ENCODE peak calls at places on chromosomes 13 and 19, in eight cellular contexts. One of them, this sample, is unnamed.

GRCh38 chr13:100443998-100444328 is 144.6 kb downstream of the GGACT start:
- DNase-seq in epithelial cell of esophagus: no peak
- DNase-seq in HL-60: no peak
- DNase-seq in Caco-2: no peak
- DNase-seq in CD4-positive, alpha-beta T cell: no peak
- DNase-seq in heart right ventricle: no peak
- DNase-seq in brain microvascular endothelial cell: no peak
- DNase-seq in psoas muscle: no peak
- DNase-seq in this sample: no peak

GRCh38 chr19:426725-427445 is 17.9 kb upstream of the C2CD4C start:
- DNase-seq in HL-60: no peak
- DNase-seq in Caco-2: no peak
- DNase-seq in epithelial cell of esophagus: no peak
- DNase-seq in CD4-positive, alpha-beta T cell: no peak
- DNase-seq in psoas muscle: peak
- DNase-seq in heart right ventricle: no peak
- DNase-seq in brain microvascular endothelial cell: no peak
- DNase-seq in this sample: no peak

GRCh38 chr19:21082011-21082975 is at the start of gene ZNF714:
- DNase-seq in psoas muscle: peak
- DNase-seq in CD4-positive, alpha-beta T cell: peak
- DNase-seq in Caco-2: peak
- DNase-seq in heart right ventricle: peak
- DNase-seq in brain microvascular endothelial cell: peak
- DNase-seq in HL-60: peak
- DNase-seq in epithelial cell of esophagus: peak
- DNase-seq in this sample: peak

GRCh38 chr13:72970956-72971355 is 87.8 kb upstream of the KLF5 start:
- DNase-seq in heart right ventricle: no peak
- DNase-seq in brain microvascular endothelial cell: peak
- DNase-seq in CD4-positive, alpha-beta T cell: no peak
- DNase-seq in HL-60: no peak
- DNase-seq in Caco-2: no peak
- DNase-seq in epithelial cell of esophagus: peak
- DNase-seq in psoas muscle: no peak
- DNase-seq in this sample: no peak

GRCh38 chr19:8090932-8091331 is 38.4 kb downstream of the CCL25 start:
- DNase-seq in brain microvascular endothelial cell: no peak
- DNase-seq in HL-60: no peak
- DNase-seq in CD4-positive, alpha-beta T cell: no peak
- DNase-seq in heart right ventricle: no peak
- DNase-seq in Caco-2: no peak
- DNase-seq in epithelial cell of esophagus: no peak
- DNase-seq in psoas muscle: no peak
- DNase-seq in this sample: no peak

GRCh38 chr19:764301-764700 is 13.4 kb downstream of the MISP start:
- DNase-seq in brain microvascular endothelial cell: no peak
- DNase-seq in psoas muscle: no peak
- DNase-seq in HL-60: no peak
- DNase-seq in CD4-positive, alpha-beta T cell: no peak
- DNase-seq in heart right ventricle: no peak
- DNase-seq in epithelial cell of esophagus: no peak
- DNase-seq in Caco-2: no peak
- DNase-seq in this sample: no peak

GRCh38 chr13:38803566-38803965 is 116.7 kb downstream of the FREM2 start:
- DNase-seq in psoas muscle: no peak
- DNase-seq in heart right ventricle: no peak
- DNase-seq in brain microvascular endothelial cell: no peak
- DNase-seq in CD4-positive, alpha-beta T cell: no peak
- DNase-seq in epithelial cell of esophagus: no peak
- DNase-seq in HL-60: no peak
- DNase-seq in Caco-2: no peak
- DNase-seq in this sample: no peak

GRCh38 chr13:40639226-40639681 is 27.2 kb downstream of the FOXO1 start:
- DNase-seq in Caco-2: no peak
- DNase-seq in CD4-positive, alpha-beta T cell: no peak
- DNase-seq in heart right ventricle: no peak
- DNase-seq in brain microvascular endothelial cell: peak
- DNase-seq in epithelial cell of esophagus: no peak
- DNase-seq in psoas muscle: no peak
- DNase-seq in HL-60: no peak
- DNase-seq in this sample: no peak

GRCh38 chr13:110055089-110055488 is 251.9 kb downstream of the COL4A1 start:
- DNase-seq in HL-60: no peak
- DNase-seq in CD4-positive, alpha-beta T cell: no peak
- DNase-seq in Caco-2: no peak
- DNase-seq in brain microvascular endothelial cell: no peak
- DNase-seq in epithelial cell of esophagus: peak
- DNase-seq in psoas muscle: no peak
- DNase-seq in heart right ventricle: no peak
- DNase-seq in this sample: no peak

GRCh38 chr19:53172892-53173291 is 14.0 kb upstream of the ZNF347 start:
- DNase-seq in psoas muscle: no peak
- DNase-seq in heart right ventricle: no peak
- DNase-seq in brain microvascular endothelial cell: peak
- DNase-seq in epithelial cell of esophagus: peak
- DNase-seq in Caco-2: no peak
- DNase-seq in HL-60: no peak
- DNase-seq in CD4-positive, alpha-beta T cell: no peak
- DNase-seq in this sample: no peak

GRCh38 chr19:45645631-45646344 is 6.6 kb upstream of the EML2 start:
- DNase-seq in brain microvascular endothelial cell: peak
- DNase-seq in psoas muscle: peak
- DNase-seq in CD4-positive, alpha-beta T cell: peak
- DNase-seq in heart right ventricle: peak
- DNase-seq in Caco-2: peak
- DNase-seq in HL-60: peak
- DNase-seq in epithelial cell of esophagus: peak
- DNase-seq in this sample: no peak

GRCh38 chr13:87537946-87538345 is 133.2 kb upstream of the SLITRK5 start:
- DNase-seq in epithelial cell of esophagus: no peak
- DNase-seq in brain microvascular endothelial cell: no peak
- DNase-seq in CD4-positive, alpha-beta T cell: no peak
- DNase-seq in HL-60: no peak
- DNase-seq in Caco-2: no peak
- DNase-seq in heart right ventricle: no peak
- DNase-seq in psoas muscle: no peak
- DNase-seq in this sample: no peak

GRCh38 chr13:42395066-42395821 is 123.3 kb downstream of the AKAP11 start:
- DNase-seq in HL-60: no peak
- DNase-seq in CD4-positive, alpha-beta T cell: no peak
- DNase-seq in Caco-2: no peak
- DNase-seq in psoas muscle: no peak
- DNase-seq in epithelial cell of esophagus: no peak
- DNase-seq in brain microvascular endothelial cell: no peak
- DNase-seq in heart right ventricle: no peak
- DNase-seq in this sample: no peak

GRCh38 chr19:52343548-52343947 is 7.5 kb downstream of the ZNF610 start:
- DNase-seq in psoas muscle: no peak
- DNase-seq in epithelial cell of esophagus: peak
- DNase-seq in heart right ventricle: peak
- DNase-seq in CD4-positive, alpha-beta T cell: peak
- DNase-seq in Caco-2: peak
- DNase-seq in brain microvascular endothelial cell: peak
- DNase-seq in HL-60: peak
- DNase-seq in this sample: no peak

GRCh38 chr19:40623403-40624239 is 22.5 kb downstream of the LTBP4 start:
- DNase-seq in psoas muscle: no peak
- DNase-seq in brain microvascular endothelial cell: no peak
- DNase-seq in HL-60: no peak
- DNase-seq in heart right ventricle: no peak
- DNase-seq in Caco-2: peak
- DNase-seq in CD4-positive, alpha-beta T cell: no peak
- DNase-seq in epithelial cell of esophagus: peak
- DNase-seq in this sample: no peak

DNA sequence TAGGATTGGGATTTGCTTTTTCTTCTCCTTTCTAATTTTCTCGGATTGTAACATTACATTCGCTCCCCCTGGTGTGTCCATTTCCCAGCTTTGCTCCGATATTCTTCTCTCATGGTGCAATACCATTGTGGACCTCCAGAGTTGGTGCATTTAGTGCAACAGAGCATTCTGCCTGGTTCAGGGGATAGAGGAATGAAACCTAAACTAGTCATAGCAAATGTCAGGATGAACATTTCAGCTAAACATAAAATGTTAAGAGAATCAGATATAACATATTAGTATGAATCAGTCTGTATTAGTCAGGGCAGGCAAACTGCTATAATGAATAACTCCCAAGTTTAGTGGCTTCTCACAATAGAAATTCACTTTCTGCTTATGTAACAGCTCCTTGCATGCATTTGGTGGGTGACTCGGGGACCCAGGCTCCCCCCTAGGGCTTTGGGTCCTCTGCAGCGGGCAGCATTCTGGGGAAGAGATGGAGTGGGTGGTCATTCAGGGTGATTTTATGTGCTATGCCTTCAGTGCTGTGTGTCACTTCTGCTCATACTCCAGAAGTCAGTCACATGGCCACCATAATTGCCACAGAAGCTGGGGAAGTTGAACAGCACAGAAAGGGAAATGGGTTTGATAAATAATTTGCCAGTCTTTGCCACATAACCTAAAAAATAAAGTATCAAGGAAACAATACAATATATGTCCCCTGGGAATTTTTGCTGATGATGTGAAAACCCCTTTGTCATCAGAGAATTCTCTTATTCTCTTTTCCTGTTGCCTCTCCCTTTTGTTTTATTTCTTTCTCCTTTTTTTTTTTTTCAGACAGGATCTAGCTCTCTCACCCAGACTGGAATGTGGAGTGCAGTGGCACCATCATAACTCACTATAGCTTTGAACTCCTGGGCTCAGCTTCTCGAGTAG is 111.0 kb downstream of the HSPH1 start:
- DNase-seq in heart right ventricle: no peak
- DNase-seq in psoas muscle: no peak
- DNase-seq in epithelial cell of esophagus: peak
- DNase-seq in HL-60: peak
- DNase-seq in brain microvascular endothelial cell: no peak
- DNase-seq in Caco-2: no peak
- DNase-seq in CD4-positive, alpha-beta T cell: no peak
- DNase-seq in this sample: no peak
- TF ChIP-seq CTCF in heart right ventricle: no peak
- TF ChIP-seq CTCF in psoas muscle: no peak
- TF ChIP-seq CTCF in epithelial cell of esophagus: peak
- TF ChIP-seq CTCF in HL-60: no peak
- TF ChIP-seq CTCF in brain microvascular endothelial cell: peak
- TF ChIP-seq CTCF in Caco-2: no peak
- TF ChIP-seq CTCF in CD4-positive, alpha-beta T cell: no peak
- TF ChIP-seq CTCF in this sample: peak

GRCh38 chr19:48645652-48646191 is at the start of gene CA11:
- DNase-seq in heart right ventricle: no peak
- DNase-seq in epithelial cell of esophagus: no peak
- DNase-seq in brain microvascular endothelial cell: no peak
- DNase-seq in HL-60: no peak
- DNase-seq in Caco-2: peak
- DNase-seq in CD4-positive, alpha-beta T cell: no peak
- DNase-seq in psoas muscle: no peak
- DNase-seq in this sample: no peak

GRCh38 chr19:48644839-48645651 is 942 bp downstream of the CA11 start:
- DNase-seq in epithelial cell of esophagus: peak
- DNase-seq in psoas muscle: peak
- DNase-seq in brain microvascular endothelial cell: peak
- DNase-seq in Caco-2: peak
- DNase-seq in HL-60: peak
- DNase-seq in CD4-positive, alpha-beta T cell: peak
- DNase-seq in heart right ventricle: peak
- DNase-seq in this sample: no peak

GRCh38 chr19:48646192-48646911 is 365 bp upstream of the CA11 start:
- DNase-seq in heart right ventricle: peak
- DNase-seq in HL-60: peak
- DNase-seq in brain microvascular endothelial cell: peak
- DNase-seq in Caco-2: peak
- DNase-seq in psoas muscle: peak
- DNase-seq in epithelial cell of esophagus: peak
- DNase-seq in CD4-positive, alpha-beta T cell: peak
- DNase-seq in this sample: no peak

GRCh38 chr19:48648134-48648533 is 2.1 kb upstream of the CA11 start:
- DNase-seq in epithelial cell of esophagus: no peak
- DNase-seq in brain microvascular endothelial cell: no peak
- DNase-seq in psoas muscle: no peak
- DNase-seq in CD4-positive, alpha-beta T cell: no peak
- DNase-seq in HL-60: no peak
- DNase-seq in Caco-2: no peak
- DNase-seq in heart right ventricle: no peak
- DNase-seq in this sample: no peak

GRCh38 chr19:48646912-48647216 is 877 bp upstream of the CA11 start:
- DNase-seq in CD4-positive, alpha-beta T cell: no peak
- DNase-seq in Caco-2: no peak
- DNase-seq in psoas muscle: no peak
- DNase-seq in brain microvascular endothelial cell: no peak
- DNase-seq in epithelial cell of esophagus: no peak
- DNase-seq in heart right ventricle: no peak
- DNase-seq in HL-60: no peak
- DNase-seq in this sample: no peak
- TF ChIP-seq CTCF in CD4-positive, alpha-beta T cell: no peak
- TF ChIP-seq CTCF in Caco-2: no peak
- TF ChIP-seq CTCF in psoas muscle: no peak
- TF ChIP-seq CTCF in brain microvascular endothelial cell: no peak
- TF ChIP-seq CTCF in epithelial cell of esophagus: no peak
- TF ChIP-seq CTCF in heart right ventricle: no peak
- TF ChIP-seq CTCF in HL-60: no peak
- TF ChIP-seq CTCF in this sample: no peak

GRCh38 chr13:106558527-106558926 is 9.4 kb downstream of the ARGLU1 start:
- DNase-seq in CD4-positive, alpha-beta T cell: no peak
- DNase-seq in epithelial cell of esophagus: no peak
- DNase-seq in brain microvascular endothelial cell: no peak
- DNase-seq in HL-60: no peak
- DNase-seq in Caco-2: no peak
- DNase-seq in psoas muscle: no peak
- DNase-seq in heart right ventricle: no peak
- DNase-seq in this sample: no peak
- TF ChIP-seq CTCF in CD4-positive, alpha-beta T cell: no peak
- TF ChIP-seq CTCF in epithelial cell of esophagus: no peak
- TF ChIP-seq CTCF in brain microvascular endothelial cell: no peak
- TF ChIP-seq CTCF in HL-60: no peak
- TF ChIP-seq CTCF in Caco-2: no peak
- TF ChIP-seq CTCF in psoas muscle: no peak
- TF ChIP-seq CTCF in heart right ventricle: no peak
- TF ChIP-seq CTCF in this sample: no peak

GRCh38 chr19:55528030-55528801 is 8.7 kb downstream of the SBK2 start:
- DNase-seq in epithelial cell of esophagus: no peak
- DNase-seq in heart right ventricle: no peak
- DNase-seq in brain microvascular endothelial cell: no peak
- DNase-seq in psoas muscle: no peak
- DNase-seq in Caco-2: no peak
- DNase-seq in CD4-positive, alpha-beta T cell: no peak
- DNase-seq in HL-60: no peak
- DNase-seq in this sample: no peak
- TF ChIP-seq CTCF in epithelial cell of esophagus: no peak
- TF ChIP-seq CTCF in heart right ventricle: no peak
- TF ChIP-seq CTCF in brain microvascular endothelial cell: peak
- TF ChIP-seq CTCF in psoas muscle: no peak
- TF ChIP-seq CTCF in Caco-2: no peak
- TF ChIP-seq CTCF in CD4-positive, alpha-beta T cell: no peak
- TF ChIP-seq CTCF in HL-60: no peak
- TF ChIP-seq CTCF in this sample: no peak

DNA sequence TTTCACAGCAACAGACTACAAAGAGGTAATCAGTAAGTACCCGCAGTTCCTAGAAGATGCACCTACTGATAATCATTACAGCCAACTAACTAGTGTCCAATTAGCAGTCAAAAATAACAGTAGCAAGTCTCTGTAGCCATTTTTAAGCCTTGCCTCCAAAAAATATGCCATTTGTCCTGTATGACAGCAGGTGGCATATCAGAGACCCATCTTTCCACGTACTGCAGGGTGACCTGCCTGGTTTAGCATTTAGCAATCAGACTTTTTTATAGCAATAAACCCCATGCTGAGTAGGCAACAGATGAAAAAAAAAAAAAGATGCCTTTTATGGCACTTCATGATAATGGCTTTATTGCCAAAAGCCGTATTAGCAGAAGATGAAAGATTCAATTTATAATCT is 155.3 kb upstream of the LSM14A start:
- DNase-seq in CD4-positive, alpha-beta T cell: no peak
- DNase-seq in HL-60: no peak
- DNase-seq in brain microvascular endothelial cell: no peak
- DNase-seq in heart right ventricle: no peak
- DNase-seq in epithelial cell of esophagus: no peak
- DNase-seq in psoas muscle: no peak
- DNase-seq in Caco-2: no peak
- DNase-seq in this sample: no peak
- TF ChIP-seq CTCF in CD4-positive, alpha-beta T cell: no peak
- TF ChIP-seq CTCF in HL-60: no peak
- TF ChIP-seq CTCF in brain microvascular endothelial cell: no peak
- TF ChIP-seq CTCF in heart right ventricle: no peak
- TF ChIP-seq CTCF in epithelial cell of esophagus: no peak
- TF ChIP-seq CTCF in psoas muscle: no peak
- TF ChIP-seq CTCF in Caco-2: no peak
- TF ChIP-seq CTCF in this sample: no peak

This sample was measured in thoracic aorta.